ENCODE peak calls at places on chromosomes 5 and 9, in ten cellular contexts. C is iPS-NIHi11; R is activated T-helper 9 cell treated with anti-CD3 and anti-CD28 coated beads, Interleukin-2, amount 50 U/mL, for 16 hours; N is uterus; X is lung; D is nephron progenitor cell; I is choroid plexus epithelial cell; E is mammary epithelial cell; M is kidney epithelial cell; H is neural progenitor cell. P is an unnamed sample.

GRCh38 chr5:10451137-10451824 is 9.6 kb downstream of the ROPN1L start:
- DNase-seq in C (no peak), R (no peak), N (no peak), X (no peak), D (no peak), I (no peak), E (no peak), M (no peak), H (no peak), P (peak)

GRCh38 chr5:134580001-134580460 is 52.6 kb downstream of the SAR1B start:
- DNase-seq in C (peak), R (no peak), N (no peak), X (no peak), D (no peak), I (no peak), E (no peak), M (no peak), H (no peak), P (no peak)

GRCh38 chr5:122153230-122153629 is 23.9 kb downstream of the ZNF474 start:
- DNase-seq in C (no peak), R (no peak), N (no peak), X (no peak), D (no peak), I (peak), E (peak), M (no peak), H (no peak), P (no peak)

GRCh38 chr5:36703245-36703860 is 96.9 kb downstream of the SLC1A3 start:
- DNase-seq in C (no peak), R (no peak), N (no peak), X (peak), D (no peak), I (peak), E (no peak), M (no peak), H (no peak), P (peak)

GRCh38 chr5:32270178-32270577 is 42.6 kb downstream of the MTMR12 start:
- DNase-seq in C (no peak), R (no peak), N (no peak), X (no peak), D (no peak), I (no peak), E (no peak), M (no peak), H (no peak), P (no peak)

GRCh38 chr5:134252671-134253070 is 26.8 kb upstream of the PPP2CA start:
- DNase-seq in C (no peak), R (no peak), N (no peak), X (no peak), D (no peak), I (peak), E (peak), M (peak), H (no peak), P (no peak)

GRCh38 chr5:140169410-140169809 is 5.6 kb upstream of the CYSTM1 start:
- DNase-seq in C (no peak), R (no peak), N (no peak), X (no peak), D (no peak), I (peak), E (peak), M (no peak), H (no peak), P (peak)

GRCh38 chr5:109316631-109317030 is 93.1 kb downstream of the PJA2 start:
- DNase-seq in C (no peak), R (no peak), N (no peak), X (no peak), D (no peak), I (no peak), E (peak), M (no peak), H (no peak), P (no peak)

GRCh38 chr9:127163409-127163808 is 41.0 kb upstream of the ANGPTL2 start:
- DNase-seq in C (no peak), R (no peak), N (peak), X (no peak), D (no peak), I (peak), E (peak), M (peak), H (no peak), P (peak)

GRCh38 chr9:131178382-131178781 is 53.0 kb downstream of the NUP214 start:
- DNase-seq in C (peak), R (peak), N (peak), X (peak), D (peak), I (peak), E (peak), M (no peak), H (peak), P (peak)

GRCh38 chr9:93496285-93496684 is 42.9 kb upstream of the FAM120AOS start:
- DNase-seq in C (no peak), R (no peak), N (no peak), X (no peak), D (no peak), I (no peak), E (no peak), M (no peak), H (no peak), P (no peak)

GRCh38 chr9:111274737-111275136 is 55.3 kb downstream of the OR2K2 start:
- DNase-seq in C (no peak), R (no peak), N (no peak), X (no peak), D (no peak), I (no peak), E (peak), M (no peak), H (no peak), P (no peak)

GRCh38 chr5:146825033-146825432 is 53.5 kb downstream of the PPP2R2B start:
- DNase-seq in C (peak), R (no peak), N (no peak), X (no peak), D (peak), I (peak), E (peak), M (peak), H (peak), P (no peak)

GRCh38 chr5:54942064-54942778 is 43.2 kb downstream of the ESM1 start:
- DNase-seq in C (no peak), R (no peak), N (no peak), X (no peak), D (no peak), I (peak), E (no peak), M (no peak), H (no peak), P (no peak)

GRCh38 chr9:107737987-107738743 is 248.6 kb upstream of the KLF4 start:
- DNase-seq in C (no peak), R (no peak), N (peak), X (no peak), D (no peak), I (peak), E (peak), M (no peak), H (no peak), P (peak)

GRCh38 chr5:135213466-135214239 is 179.6 kb upstream of the PITX1 start:
- DNase-seq in C (no peak), R (no peak), N (no peak), X (no peak), D (no peak), I (no peak), E (no peak), M (no peak), H (no peak), P (peak)

GRCh38 chr5:51225671-51226419 is 157.4 kb upstream of the ISL1 start:
- DNase-seq in C (peak), R (no peak), N (no peak), X (no peak), D (no peak), I (peak), E (no peak), M (no peak), H (peak), P (peak)

P was measured in NCI-H69.